ENCODE peak calls at places on chromosomes 5 and 9, in six cellular contexts. N is mammary epithelial cell, Q is IMR-90, M is fibroblast of lung, C is astrocyte, X is HCT116. W is an unnamed sample.

GRCh38 chr5:125446986-125447385 is 700.5 kb upstream of the ZNF608 start:
- DNase-seq in N (no peak), Q (peak), M (peak), C (peak), X (no peak), W (no peak)

GRCh38 chr5:78137290-78137689 is 157.2 kb downstream of the AP3B1 start:
- DNase-seq in N (no peak), Q (no peak), M (no peak), C (no peak), X (no peak), W (no peak)

GRCh38 chr5:2897276-2897990 is 146.0 kb upstream of the IRX2 start:
- DNase-seq in N (no peak), Q (no peak), M (no peak), C (no peak), X (no peak), W (no peak)

GRCh38 chr5:13985736-13986418 is 41.4 kb upstream of the DNAH5 start:
- DNase-seq in N (peak), Q (peak), M (peak), C (peak), X (peak), W (no peak)

GRCh38 chr9:135499326-135500070 is 984 bp upstream of the MRPS2 start:
- DNase-seq in N (peak), Q (peak), M (peak), C (peak), X (peak), W (peak)

GRCh38 chr5:32432633-32433032 is 11.9 kb downstream of the ZFR start:
- DNase-seq in N (no peak), Q (no peak), M (no peak), C (no peak), X (no peak), W (no peak)

GRCh38 chr5:57575839-57576238 is 93.2 kb upstream of the ACTBL2 start:
- DNase-seq in N (no peak), Q (no peak), M (no peak), C (no peak), X (no peak), W (no peak)

GRCh38 chr9:72952914-72953313 is at the start of gene ALDH1A1:
- DNase-seq in N (peak), Q (no peak), M (no peak), C (no peak), X (no peak), W (no peak)

GRCh38 chr5:93328833-93329232 is 252.2 kb downstream of the NR2F1-AS1 start:
- DNase-seq in N (peak), Q (no peak), M (no peak), C (no peak), X (no peak), W (no peak)

GRCh38 chr5:112551437-112552018 is 132.5 kb upstream of the EPB41L4A start:
- DNase-seq in N (peak), Q (peak), M (peak), C (peak), X (peak), W (peak)

GRCh38 chr5:73018892-73019291 is 63.1 kb downstream of the FCHO2 start:
- DNase-seq in N (no peak), Q (no peak), M (no peak), C (no peak), X (no peak), W (no peak)

GRCh38 chr5:138230981-138231589 is 18.0 kb upstream of the CDC23 start:
- DNase-seq in N (peak), Q (no peak), M (peak), C (peak), X (no peak), W (no peak)

GRCh38 chr5:122493776-122494518 is 181.9 kb downstream of the SNCAIP start:
- DNase-seq in N (no peak), Q (no peak), M (peak), C (no peak), X (no peak), W (no peak)

GRCh38 chr5:180026320-180026719 is 45.2 kb downstream of the RNF130 start:
- DNase-seq in N (peak), Q (peak), M (peak), C (peak), X (no peak), W (peak)

GRCh38 chr5:101943784-101944183 is 352.3 kb downstream of the SLCO4C1 start:
- DNase-seq in N (no peak), Q (no peak), M (peak), C (no peak), X (no peak), W (no peak)

GRCh38 chr9:104258289-104259045 is 164.4 kb downstream of the SMC2 start:
- DNase-seq in N (no peak), Q (no peak), M (no peak), C (no peak), X (no peak), W (no peak)

GRCh38 chr5:132263548-132264261 is 6.2 kb downstream of the PDLIM4 start:
- DNase-seq in N (peak), Q (peak), M (peak), C (peak), X (no peak), W (no peak)

GRCh38 chr9:7907636-7908195 is 108.1 kb upstream of the DMAC1 start:
- DNase-seq in N (no peak), Q (no peak), M (peak), C (peak), X (no peak), W (no peak)

GRCh38 chr5:95283761-95284511 is 958 bp downstream of the MCTP1 start:
- DNase-seq in N (peak), Q (no peak), M (peak), C (peak), X (no peak), W (peak)

GRCh38 chr5:181245427-181246275 is 1.9 kb upstream of the RACK1 start:
- DNase-seq in N (no peak), Q (no peak), M (no peak), C (no peak), X (no peak), W (no peak)

GRCh38 chr5:15695171-15695676 is 195.2 kb downstream of the FBXL7 start:
- DNase-seq in N (no peak), Q (peak), M (peak), C (peak), X (no peak), W (no peak)

GRCh38 chr9:93267681-93268505 is 84.0 kb downstream of the WNK2 start:
- DNase-seq in N (no peak), Q (no peak), M (no peak), C (no peak), X (no peak), W (no peak)

DNA sequence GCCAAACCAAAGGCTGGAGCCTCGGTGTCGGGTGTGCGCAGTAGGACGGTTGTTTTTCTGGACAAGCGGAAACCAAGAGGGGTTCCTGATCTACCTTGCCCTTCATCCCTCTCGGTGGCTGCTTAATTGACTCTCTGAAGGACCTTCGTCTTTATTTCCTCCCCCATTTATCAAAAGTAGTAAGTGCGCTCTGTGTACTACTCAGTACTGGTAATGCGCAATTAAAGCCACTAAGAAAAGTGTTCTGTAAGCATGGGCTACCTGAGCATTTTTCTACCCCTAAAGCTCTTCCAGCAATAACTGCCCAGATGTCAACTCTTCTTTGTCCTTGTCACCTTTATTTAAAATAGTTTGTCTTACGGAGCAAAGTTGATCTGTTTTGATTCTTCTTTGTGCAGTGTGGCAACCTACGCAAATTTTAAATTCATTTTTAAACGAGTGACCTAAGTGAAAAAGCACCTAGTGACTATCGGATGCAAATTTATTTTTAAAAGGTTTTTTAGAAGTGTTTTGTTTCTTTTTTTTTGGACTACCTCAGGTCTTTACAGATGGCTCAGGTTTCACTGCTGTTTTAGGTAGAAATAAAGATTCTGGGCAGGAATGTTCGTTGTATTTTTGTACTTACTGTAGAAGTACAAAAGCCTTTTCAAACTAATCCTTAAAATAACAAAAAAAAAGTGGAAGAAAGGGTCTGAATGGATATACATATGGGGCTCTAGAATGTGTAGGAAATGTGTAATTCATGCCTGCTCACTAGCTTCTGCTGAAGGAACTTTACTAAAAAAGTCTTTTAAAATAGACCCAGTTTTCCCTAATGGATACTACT is 2.0 kb downstream of the JMY start:
- DNase-seq in N (no peak), Q (no peak), M (no peak), C (no peak), X (no peak), W (no peak)
- H2AFZ ChIP-seq in N (peak), Q (peak), M (peak), C (peak), X (no peak), W (peak)

GRCh38 chr5:171520300-171521170 is 101.1 kb downstream of the FGF18 start:
- DNase-seq in N (no peak), Q (peak), M (peak), C (peak), X (no peak), W (no peak)
- H2AFZ ChIP-seq in N (peak), Q (peak), M (no peak), C (peak), X (peak), W (no peak)

DNA sequence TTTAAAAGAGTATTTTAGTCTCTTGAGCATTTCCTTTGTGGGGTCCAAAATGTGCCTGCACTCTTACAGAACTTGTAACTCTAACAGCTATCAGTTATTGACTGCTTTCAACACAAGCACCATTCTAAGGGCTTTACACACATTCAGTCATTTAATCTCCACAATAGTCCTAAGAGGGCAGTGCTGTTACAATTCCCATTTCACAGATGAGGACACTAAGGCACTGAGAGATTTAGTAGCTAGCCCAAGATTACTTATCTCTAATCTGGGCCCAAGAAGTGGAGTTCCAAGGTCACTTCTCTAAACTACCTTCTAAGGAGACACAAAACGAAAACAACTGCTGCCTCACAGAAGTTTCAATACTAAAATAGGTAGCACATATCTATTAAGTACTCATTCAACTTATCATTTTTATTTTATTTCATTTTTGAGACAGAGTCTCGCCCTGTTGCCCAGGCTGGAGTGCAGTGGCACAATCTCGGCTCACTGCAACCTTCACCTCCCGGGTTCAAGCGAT is 275.2 kb downstream of the CWC27 start:
- DNase-seq in N (no peak), Q (no peak), M (no peak), C (no peak), X (no peak), W (no peak)
- H2AFZ ChIP-seq in N (no peak), Q (no peak), M (no peak), C (no peak), X (no peak), W (no peak)

GRCh38 chr5:65055938-65056337 is 287.2 kb downstream of the CWC27 start:
- DNase-seq in N (no peak), Q (no peak), M (no peak), C (no peak), X (no peak), W (no peak)
- H2AFZ ChIP-seq in N (no peak), Q (no peak), M (no peak), C (no peak), X (no peak), W (no peak)